ENCODE peak calls at places on chromosomes 5 and 9, in four cellular contexts. One of them, this sample, is unnamed.

GRCh38 chr9:136662656-136663310 is at the start of gene EGFL7:
- DNase-seq in breast epithelium: no peak
- DNase-seq in HCT116: no peak
- DNase-seq in lower leg skin: no peak
- DNase-seq in this sample: no peak

GRCh38 chr9:124218438-124219289 is 39.1 kb upstream of the NEK6 start:
- DNase-seq in HCT116: peak
- DNase-seq in lower leg skin: peak
- DNase-seq in breast epithelium: peak
- DNase-seq in this sample: peak

GRCh38 chr9:134738869-134739659 is 97.5 kb downstream of the COL5A1 start:
- DNase-seq in breast epithelium: peak
- DNase-seq in HCT116: peak
- DNase-seq in lower leg skin: peak
- DNase-seq in this sample: peak

GRCh38 chr9:134435527-134436355 is 109.5 kb downstream of the RXRA start:
- DNase-seq in HCT116: no peak
- DNase-seq in lower leg skin: no peak
- DNase-seq in breast epithelium: no peak
- DNase-seq in this sample: no peak

GRCh38 chr9:2120926-2121689 is 106.0 kb downstream of the SMARCA2 start:
- DNase-seq in breast epithelium: no peak
- DNase-seq in lower leg skin: no peak
- DNase-seq in HCT116: peak
- DNase-seq in this sample: no peak

GRCh38 chr5:81097733-81098132 is 135.4 kb upstream of the CKMT2 start:
- DNase-seq in breast epithelium: no peak
- DNase-seq in HCT116: no peak
- DNase-seq in lower leg skin: no peak
- DNase-seq in this sample: no peak

GRCh38 chr5:55994502-55994997 is at the start of gene IL6ST:
- DNase-seq in lower leg skin: peak
- DNase-seq in breast epithelium: no peak
- DNase-seq in HCT116: no peak
- DNase-seq in this sample: peak

GRCh38 chr9:16170119-16170518 is 617.3 kb downstream of the CCDC171 start:
- DNase-seq in lower leg skin: no peak
- DNase-seq in breast epithelium: no peak
- DNase-seq in HCT116: no peak
- DNase-seq in this sample: no peak

DNA sequence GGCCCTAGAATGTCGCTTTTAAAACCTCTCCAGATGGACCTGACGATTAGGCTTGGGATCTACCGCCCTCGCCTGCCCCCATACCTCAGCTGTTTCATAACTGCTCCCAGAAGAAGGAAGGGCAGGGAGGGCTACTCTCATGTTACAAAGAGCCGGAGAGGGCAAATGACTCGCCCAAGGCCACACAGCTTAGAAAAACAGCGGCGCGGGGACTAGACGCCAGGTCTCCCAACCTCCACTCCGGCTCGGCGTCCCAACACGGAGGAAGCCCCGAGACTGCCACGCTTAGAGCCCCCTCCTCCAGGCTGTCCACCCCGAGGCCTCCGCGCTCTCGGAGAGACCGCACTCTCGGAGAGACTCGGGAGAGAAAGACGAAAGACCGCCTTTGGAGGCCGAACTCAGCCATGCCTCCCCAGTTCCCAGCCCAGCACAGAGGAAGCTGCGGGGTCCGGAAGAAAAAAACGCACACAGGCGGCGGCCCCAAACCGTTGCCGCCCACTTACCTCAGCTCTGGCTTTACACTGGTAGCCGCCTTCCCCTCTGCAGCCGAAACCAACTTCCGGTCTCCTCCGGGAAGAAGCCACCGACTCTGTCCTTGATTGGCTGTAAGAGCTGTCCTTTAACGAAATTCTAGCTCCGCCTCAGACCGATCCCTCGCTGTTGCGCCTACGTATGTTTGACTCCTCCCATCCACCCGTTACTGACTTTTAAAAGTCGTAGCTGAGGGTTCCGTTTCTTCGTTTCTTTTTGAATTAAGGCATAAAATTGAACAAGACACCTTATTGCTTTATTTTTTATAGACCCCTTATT is at the start of gene MED7:
- DNase-seq in lower leg skin: peak
- DNase-seq in breast epithelium: peak
- DNase-seq in HCT116: peak
- DNase-seq in this sample: peak
- TF ChIP-seq POLR2A in lower leg skin: no peak
- TF ChIP-seq POLR2A in breast epithelium: peak
- TF ChIP-seq POLR2A in HCT116: peak
- TF ChIP-seq POLR2A in this sample: peak

GRCh38 chr9:122930933-122931850 is at the start of gene ZBTB26:
- DNase-seq in HCT116: peak
- DNase-seq in breast epithelium: peak
- DNase-seq in lower leg skin: peak
- DNase-seq in this sample: peak
- TF ChIP-seq POLR2A in HCT116: peak
- TF ChIP-seq POLR2A in breast epithelium: no peak
- TF ChIP-seq POLR2A in lower leg skin: no peak
- TF ChIP-seq POLR2A in this sample: peak

GRCh38 chr9:91421987-91422765 is 1.5 kb downstream of the NFIL3 start:
- DNase-seq in breast epithelium: no peak
- DNase-seq in lower leg skin: peak
- DNase-seq in HCT116: no peak
- DNase-seq in this sample: peak
- TF ChIP-seq POLR2A in breast epithelium: no peak
- TF ChIP-seq POLR2A in lower leg skin: no peak
- TF ChIP-seq POLR2A in HCT116: no peak
- TF ChIP-seq POLR2A in this sample: peak

DNA sequence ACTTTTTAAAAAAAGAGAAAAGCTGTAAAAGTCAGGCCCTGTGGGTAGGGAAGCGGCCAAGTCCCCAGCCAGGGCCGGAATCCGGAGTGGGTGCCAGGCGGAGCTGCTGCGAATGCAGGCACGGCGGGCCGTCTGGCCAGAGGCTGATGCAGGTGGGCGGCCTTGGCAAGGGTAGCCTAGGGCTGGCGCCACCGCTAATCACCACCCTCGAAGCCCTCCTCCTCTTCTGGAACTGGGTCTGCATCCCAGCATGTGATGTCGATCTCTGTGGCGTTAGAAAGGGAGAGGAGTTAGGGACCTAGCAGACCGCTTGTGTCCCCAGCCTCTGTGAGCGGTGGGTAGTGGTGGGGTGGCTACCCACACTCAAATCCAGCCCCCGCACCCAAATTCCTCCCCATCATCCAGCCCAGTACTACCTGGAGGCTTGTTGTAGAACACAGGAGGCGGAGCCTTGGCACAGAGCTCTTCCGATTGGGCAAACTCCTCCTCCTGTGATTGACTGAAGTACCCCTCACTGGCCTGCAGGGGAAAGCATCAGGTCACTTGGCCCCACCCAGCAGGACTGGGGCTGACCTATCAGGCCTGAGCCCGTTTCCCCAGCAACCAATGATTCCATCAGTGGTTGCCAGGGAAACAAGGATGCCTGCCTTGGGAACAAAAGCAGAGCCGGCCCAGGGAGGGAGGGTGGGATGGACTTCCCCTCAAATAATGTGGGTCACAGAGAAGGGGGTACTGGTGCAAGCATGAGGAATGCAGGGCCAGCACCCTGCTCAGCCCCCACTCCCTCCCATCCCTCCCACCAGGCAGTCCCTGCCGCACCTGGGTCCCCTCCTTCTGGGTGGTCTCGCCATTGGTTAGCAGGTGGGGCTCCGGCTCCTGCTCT is 10.9 kb downstream of the PRR7 start:
- DNase-seq in breast epithelium: peak
- DNase-seq in lower leg skin: peak
- DNase-seq in HCT116: peak
- DNase-seq in this sample: peak
- TF ChIP-seq POLR2A in breast epithelium: no peak
- TF ChIP-seq POLR2A in lower leg skin: no peak
- TF ChIP-seq POLR2A in HCT116: no peak
- TF ChIP-seq POLR2A in this sample: no peak

DNA sequence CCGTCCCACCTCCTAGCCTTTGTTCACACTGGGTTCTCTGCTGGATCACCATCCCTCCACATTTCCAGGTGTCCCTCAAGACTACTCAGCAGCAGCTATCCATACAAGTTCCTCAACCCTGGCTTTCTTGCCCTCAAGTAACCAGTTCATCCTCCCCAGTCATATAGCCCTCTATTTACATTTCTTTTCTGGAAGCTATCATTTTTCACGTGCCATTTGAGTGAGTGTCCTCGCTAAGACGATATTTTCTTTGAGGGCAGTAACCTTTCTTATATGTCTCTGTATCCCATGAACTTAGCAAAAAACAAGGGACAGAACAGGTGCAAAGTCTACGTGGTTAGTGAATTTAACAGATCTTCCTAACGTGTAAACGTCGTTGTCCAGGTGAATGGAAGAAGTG is 29.6 kb upstream of the KCNMB1 start:
- DNase-seq in HCT116: no peak
- DNase-seq in breast epithelium: no peak
- DNase-seq in lower leg skin: no peak
- DNase-seq in this sample: no peak
- TF ChIP-seq POLR2A in HCT116: no peak
- TF ChIP-seq POLR2A in breast epithelium: no peak
- TF ChIP-seq POLR2A in lower leg skin: no peak
- TF ChIP-seq POLR2A in this sample: no peak

DNA sequence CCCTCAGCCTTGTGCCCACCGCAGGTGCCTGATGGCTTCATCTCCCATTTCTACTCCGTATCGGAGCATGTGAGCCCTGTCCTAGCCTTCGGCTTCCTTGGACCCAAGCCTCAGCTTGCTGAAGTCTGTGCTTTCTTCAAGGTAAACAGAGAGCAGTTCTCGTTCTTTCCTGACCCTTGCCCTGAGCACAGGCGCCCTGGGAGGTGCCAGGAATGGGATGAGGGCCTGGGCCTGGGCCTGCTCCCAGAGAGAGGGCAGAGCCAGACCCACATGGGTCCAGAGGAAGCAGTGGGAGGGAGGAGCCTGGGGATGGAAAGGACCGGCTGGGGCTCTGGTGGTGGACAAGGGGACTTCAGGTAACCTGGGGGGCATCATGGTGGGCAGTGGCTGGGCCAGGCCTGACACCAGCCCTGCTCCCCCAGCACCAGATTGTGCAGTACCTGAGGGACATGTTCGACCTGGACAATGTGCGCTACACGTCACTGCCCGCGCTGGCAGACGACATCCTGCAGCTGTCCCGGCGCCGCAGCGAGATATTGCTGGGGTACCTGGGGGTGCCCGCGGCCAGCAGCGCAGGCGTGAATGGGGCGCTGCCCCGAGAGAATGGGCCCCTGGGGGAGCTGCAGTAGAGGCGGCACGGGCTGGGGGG is 11.0 kb upstream of the DOLPP1 start:
- DNase-seq in breast epithelium: no peak
- DNase-seq in HCT116: no peak
- DNase-seq in lower leg skin: no peak
- DNase-seq in this sample: no peak
- TF ChIP-seq POLR2A in breast epithelium: no peak
- TF ChIP-seq POLR2A in HCT116: no peak
- TF ChIP-seq POLR2A in lower leg skin: no peak
- TF ChIP-seq POLR2A in this sample: no peak